ENCODE peak calls at places on chromosomes 4 and X, in four cellular contexts. One of them, this sample, is unnamed.
A peak's percentile ranks its signal among the peaks of the same experiment; 100 is the strongest.

GRCh38 chr4:26885912-26886274 is 25.3 kb downstream of the STIM2 start:
- DNase-seq in BJ: no peak
- DNase-seq in MCF 10A: no peak
- DNase-seq in ascending aorta: no peak
- DNase-seq in this sample: no peak

GRCh38 chr4:82691431-82691830 is 107.2 kb downstream of the SCD5 start:
- DNase-seq in BJ: no peak
- DNase-seq in MCF 10A: no peak
- DNase-seq in ascending aorta: no peak
- DNase-seq in this sample: no peak

GRCh38 chrX:23952984-23953907 is 45.4 kb downstream of the CXorf58 start:
- DNase-seq in BJ: no peak
- DNase-seq in MCF 10A: no peak
- DNase-seq in ascending aorta: no peak
- DNase-seq in this sample: no peak

GRCh38 chrX:2548731-2549423 is 48.1 kb upstream of the DHRSX start:
- DNase-seq in BJ: no peak
- DNase-seq in MCF 10A: no peak
- DNase-seq in ascending aorta: no peak
- DNase-seq in this sample: no peak

GRCh38 chrX:39862958-39863357 is 234.8 kb downstream of the BCOR start:
- DNase-seq in BJ: no peak
- DNase-seq in MCF 10A: no peak
- DNase-seq in ascending aorta: no peak
- DNase-seq in this sample: no peak

GRCh38 chr4:144894525-144894924 is 203.5 kb downstream of the ANAPC10 start:
- DNase-seq in BJ: no peak
- DNase-seq in MCF 10A: peak; percentile 93
- DNase-seq in ascending aorta: peak; percentile 65
- DNase-seq in this sample: peak; percentile 1

GRCh38 chrX:15471016-15471415 is 22.1 kb downstream of the PIR start:
- DNase-seq in BJ: no peak
- DNase-seq in MCF 10A: peak; percentile 80
- DNase-seq in ascending aorta: peak; percentile 82
- DNase-seq in this sample: no peak

GRCh38 chr4:119016636-119017035 is 119.0 kb upstream of the MYOZ2 start:
- DNase-seq in BJ: peak; percentile 94
- DNase-seq in MCF 10A: no peak
- DNase-seq in ascending aorta: peak; percentile 63
- DNase-seq in this sample: peak; percentile 95

GRCh38 chr4:140249351-140249750 is 95.4 kb upstream of the MAML3 start:
- DNase-seq in BJ: no peak
- DNase-seq in MCF 10A: no peak
- DNase-seq in ascending aorta: no peak
- DNase-seq in this sample: no peak

DNA sequence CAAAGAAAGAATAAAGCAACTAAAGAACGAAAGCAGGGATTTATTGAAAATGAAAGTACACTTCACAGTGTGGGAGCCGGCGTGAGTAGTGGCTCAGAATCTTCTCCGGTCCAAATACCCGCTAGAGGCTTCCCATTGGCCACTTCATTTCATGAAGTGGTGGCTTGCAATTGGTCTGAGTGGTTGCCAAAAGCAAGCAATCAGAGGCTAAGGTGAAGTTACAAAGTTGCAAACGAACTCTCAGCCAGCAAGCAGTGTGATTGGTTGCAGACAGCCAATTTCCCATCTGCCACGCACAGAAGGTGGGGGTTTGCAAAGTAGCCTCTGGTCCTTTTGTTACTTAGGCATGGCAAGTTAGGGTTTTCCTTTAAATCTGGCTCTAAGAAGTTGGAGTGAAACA is 6.7 kb upstream of the CLOCK start:
- DNase-seq in BJ: peak; percentile 44
- DNase-seq in MCF 10A: no peak
- DNase-seq in ascending aorta: no peak
- DNase-seq in this sample: no peak
- TF ChIP-seq CTCF in BJ: no peak
- TF ChIP-seq CTCF in MCF 10A: no peak
- TF ChIP-seq CTCF in ascending aorta: no peak
- TF ChIP-seq CTCF in this sample: no peak

GRCh38 chr4:175447006-175447405 is 365.1 kb downstream of the GPM6A start:
- DNase-seq in BJ: no peak
- DNase-seq in MCF 10A: no peak
- DNase-seq in ascending aorta: no peak
- DNase-seq in this sample: no peak

GRCh38 chr4:175441256-175441655 is 370.8 kb downstream of the GPM6A start:
- DNase-seq in BJ: no peak
- DNase-seq in MCF 10A: no peak
- DNase-seq in ascending aorta: no peak
- DNase-seq in this sample: no peak

GRCh38 chr4:175444512-175444911 is 367.6 kb downstream of the GPM6A start:
- DNase-seq in BJ: no peak
- DNase-seq in MCF 10A: no peak
- DNase-seq in ascending aorta: no peak
- DNase-seq in this sample: no peak

GRCh38 chr4:175440776-175441175 is 371.3 kb downstream of the GPM6A start:
- DNase-seq in BJ: no peak
- DNase-seq in MCF 10A: no peak
- DNase-seq in ascending aorta: no peak
- DNase-seq in this sample: no peak

GRCh38 chr4:175443547-175443946 is 368.5 kb downstream of the GPM6A start:
- DNase-seq in BJ: no peak
- DNase-seq in MCF 10A: peak; percentile 8
- DNase-seq in ascending aorta: no peak
- DNase-seq in this sample: no peak
- TF ChIP-seq CTCF in BJ: peak; percentile 11
- TF ChIP-seq CTCF in MCF 10A: no peak
- TF ChIP-seq CTCF in ascending aorta: no peak
- TF ChIP-seq CTCF in this sample: no peak

GRCh38 chrX:78555401-78555980 is 103.6 kb downstream of the RTL3 start:
- DNase-seq in BJ: no peak
- DNase-seq in MCF 10A: peak; percentile 1
- DNase-seq in ascending aorta: no peak
- DNase-seq in this sample: no peak
- TF ChIP-seq CTCF in BJ: peak; percentile 24
- TF ChIP-seq CTCF in MCF 10A: peak; percentile 44
- TF ChIP-seq CTCF in ascending aorta: peak; percentile 9
- TF ChIP-seq CTCF in this sample: no peak

DNA sequence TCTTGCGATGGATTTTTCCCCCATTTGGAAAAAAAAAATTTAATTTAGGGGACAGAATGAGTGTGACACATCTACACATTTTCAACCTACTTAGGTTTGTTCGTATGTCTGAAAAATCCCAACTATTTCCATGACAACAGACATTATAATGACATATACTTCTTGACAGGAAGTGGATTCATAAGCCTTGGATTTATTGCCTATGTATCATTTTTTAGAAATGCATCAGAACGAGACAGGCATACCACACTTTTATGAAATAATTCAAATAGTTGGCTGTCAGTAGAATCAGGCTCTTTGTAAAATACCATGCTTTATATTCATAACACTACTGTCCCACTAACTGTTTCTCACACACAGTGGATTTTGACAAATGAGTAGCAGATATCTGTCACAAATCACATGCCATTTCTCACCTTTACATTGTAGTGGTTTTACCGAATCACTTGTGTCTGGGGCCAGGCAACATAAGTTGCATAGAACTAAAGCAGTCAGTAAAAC is 173.2 kb downstream of the BEND2 start:
- DNase-seq in BJ: no peak
- DNase-seq in MCF 10A: no peak
- DNase-seq in ascending aorta: no peak
- DNase-seq in this sample: no peak
- TF ChIP-seq CTCF in BJ: no peak
- TF ChIP-seq CTCF in MCF 10A: no peak
- TF ChIP-seq CTCF in ascending aorta: no peak
- TF ChIP-seq CTCF in this sample: no peak

This sample was measured in AG04449.